ENCODE peak calls at places on chromosome 2, in nine cellular contexts. U is left ventricle myocardium inferior, V is breast epithelium, L is upper lobe of right lung, M is pancreas, Z is tibial nerve, W is colonic mucosa, F is DND-41, Y is A549. J is an unnamed sample.

GRCh38 chr2:65390134-65390533 is 42.3 kb downstream of the SPRED2 start:
- DNase-seq in U (no peak), V (no peak), L (no peak), M (no peak), Z (no peak), W (peak; percentile 73), F (no peak), Y (no peak), J (no peak)

GRCh38 chr2:112710956-112711355 is 9.9 kb upstream of the NT5DC4 start:
- DNase-seq in U (no peak), V (no peak), L (no peak), M (no peak), Z (no peak), W (no peak), F (no peak), Y (no peak), J (no peak)

GRCh38 chr2:141778315-141778835 is 352.4 kb downstream of the LRP1B start:
- DNase-seq in U (no peak), V (no peak), L (no peak), M (no peak), Z (no peak), W (no peak), F (peak; percentile 12), Y (no peak), J (no peak)

GRCh38 chr2:190468814-190469569 is 60.8 kb downstream of the MFSD6 start:
- DNase-seq in U (peak; percentile 74), V (peak; percentile 76), L (no peak), M (peak; percentile 66), Z (peak; percentile 88), W (peak; percentile 89), F (peak; percentile 32), Y (peak; percentile 86), J (no peak)

GRCh38 chr2:144324446-144325045 is 195.4 kb downstream of the ZEB2 start:
- DNase-seq in U (no peak), V (no peak), L (no peak), M (no peak), Z (no peak), W (no peak), F (no peak), Y (no peak), J (no peak)

GRCh38 chr2:224469374-224469964 is 67.6 kb upstream of the FAM124B start:
- DNase-seq in U (no peak), V (no peak), L (no peak), M (no peak), Z (no peak), W (no peak), F (no peak), Y (no peak), J (no peak)

GRCh38 chr2:201680743-201681142 is 17.7 kb downstream of the MPP4 start:
- DNase-seq in U (no peak), V (no peak), L (no peak), M (peak; percentile 14), Z (no peak), W (peak; percentile 22), F (peak; percentile 9), Y (peak; percentile 48), J (peak; percentile 56)

GRCh38 chr2:97735161-97735561 is 21.8 kb downstream of the ZAP70 start:
- DNase-seq in U (peak; percentile 7), V (no peak), L (peak; percentile 52), M (no peak), Z (no peak), W (no peak), F (no peak), Y (no peak), J (no peak)

GRCh38 chr2:232455426-232456255 is at the start of gene ALPI:
- DNase-seq in U (no peak), V (no peak), L (peak; percentile 55), M (no peak), Z (no peak), W (peak; percentile 91), F (no peak), Y (no peak), J (peak; percentile 70)

GRCh38 chr2:131105950-131106801 is 1.0 kb downstream of the PLEKHB2 start:
- DNase-seq in U (no peak), V (peak; percentile 57), L (peak; percentile 69), M (peak; percentile 47), Z (peak; percentile 41), W (peak; percentile 72), F (peak; percentile 13), Y (peak; percentile 52), J (peak; percentile 45)

GRCh38 chr2:38514603-38515154 is 88.0 kb downstream of the HNRNPLL start:
- DNase-seq in U (no peak), V (no peak), L (no peak), M (no peak), Z (no peak), W (no peak), F (no peak), Y (no peak), J (no peak)

GRCh38 chr2:228613133-228613532 is 431.6 kb upstream of the SPHKAP start:
- DNase-seq in U (no peak), V (no peak), L (no peak), M (no peak), Z (no peak), W (no peak), F (no peak), Y (peak; percentile 5), J (no peak)

GRCh38 chr2:64106481-64106880 is 37.7 kb downstream of the PELI1 start:
- DNase-seq in U (no peak), V (no peak), L (no peak), M (no peak), Z (no peak), W (no peak), F (no peak), Y (no peak), J (peak; percentile 45)

GRCh38 chr2:129233751-129234406 is 745.6 kb upstream of the RAB6C start:
- DNase-seq in U (no peak), V (no peak), L (no peak), M (peak; percentile 13), Z (peak; percentile 24), W (no peak), F (no peak), Y (peak; percentile 10), J (peak; percentile 13)

GRCh38 chr2:165239230-165239629 is at the start of gene SCN2A:
- DNase-seq in U (no peak), V (no peak), L (no peak), M (no peak), Z (peak; percentile 60), W (no peak), F (peak; percentile 10), Y (peak; percentile 68), J (peak; percentile 54)

GRCh38 chr2:47525167-47525566 is 122.2 kb downstream of the MSH2 start:
- DNase-seq in U (no peak), V (no peak), L (no peak), M (no peak), Z (no peak), W (no peak), F (no peak), Y (no peak), J (no peak)

GRCh38 chr2:241636983-241637232 is at the start of gene THAP4:
- DNase-seq in U (peak; percentile 72), V (no peak), L (peak; percentile 90), M (peak; percentile 77), Z (no peak), W (peak; percentile 44), F (no peak), Y (no peak), J (no peak)

GRCh38 chr2:62456721-62457539 is 49.1 kb downstream of the TMEM17 start:
- DNase-seq in U (peak; percentile 66), V (peak; percentile 67), L (peak; percentile 87), M (peak; percentile 84), Z (peak; percentile 73), W (peak; percentile 76), F (peak; percentile 78), Y (peak; percentile 79), J (peak; percentile 82)

DNA sequence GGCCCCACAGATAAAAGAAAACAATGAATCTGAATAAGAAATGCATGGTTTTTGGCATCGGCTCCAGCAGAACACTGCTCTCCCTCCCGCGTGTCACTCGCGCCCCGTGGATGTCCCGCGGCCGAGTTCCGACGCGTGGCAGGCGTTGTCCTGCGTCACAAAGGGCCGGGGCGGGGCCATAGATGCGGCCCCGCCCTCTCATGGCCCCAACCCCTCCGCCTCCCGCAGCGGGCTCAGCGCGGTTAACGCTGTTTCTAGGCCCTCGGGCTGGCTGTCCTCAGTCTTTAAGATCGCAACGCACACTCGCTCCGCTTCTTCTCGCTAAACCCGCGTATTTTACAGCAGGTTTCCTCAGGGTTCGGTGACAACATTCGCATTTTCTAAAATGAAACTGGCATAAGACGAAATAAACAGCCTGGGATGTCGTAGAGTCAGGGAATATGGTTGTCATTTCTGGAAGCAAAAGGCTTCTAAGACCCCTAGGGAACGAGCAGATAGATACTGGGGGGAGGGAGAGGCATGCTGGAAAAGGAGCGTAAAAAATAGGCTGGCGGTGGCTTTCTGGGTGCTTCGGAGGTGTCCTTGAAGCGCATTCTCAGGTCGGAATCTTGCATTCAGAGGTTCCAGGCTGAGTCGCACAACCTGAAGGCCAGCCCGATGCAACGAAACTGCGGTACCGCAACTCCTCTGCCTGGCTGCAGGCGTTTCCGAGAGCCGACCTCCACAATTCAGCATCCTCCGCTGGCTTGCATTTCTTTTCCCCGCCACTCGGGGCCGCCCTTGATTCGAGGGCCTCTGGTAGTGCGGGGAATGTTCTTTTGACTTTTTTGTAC is at the start of gene FKBP7:
- DNase-seq in U (peak; percentile 89), V (peak; percentile 83), L (peak; percentile 93), M (peak; percentile 75), Z (peak; percentile 85), W (peak; percentile 90), F (peak; percentile 84), Y (peak; percentile 84), J (peak; percentile 84)
- TF ChIP-seq CTCF in U (peak; percentile 74), V (peak; percentile 31), L (peak; percentile 80), M (peak; percentile 62), Z (peak; percentile 61), W (peak; percentile 67), F (peak; percentile 89), Y (peak; percentile 58), J (peak; percentile 74)

GRCh38 chr2:8398040-8398668 is 283.7 kb upstream of the ID2 start:
- DNase-seq in U (no peak), V (no peak), L (no peak), M (no peak), Z (no peak), W (no peak), F (no peak), Y (no peak), J (no peak)
- H3K4me3 ChIP-seq in U (no peak overlapping the region), V (no peak overlapping the region), L (no peak overlapping the region), M (no peak overlapping the region), Z (no peak overlapping the region), W (no peak overlapping the region), F (no peak overlapping the region), Y (no peak overlapping the region), J (no peak overlapping the region)

GRCh38 chr2:55363636-55364035 is 56.0 kb downstream of the CCDC88A start:
- DNase-seq in U (no peak), V (no peak), L (no peak), M (no peak), Z (no peak), W (no peak), F (no peak), Y (no peak), J (no peak)
- H3K4me1 ChIP-seq in U (peaks cover 8% of the 10 kb centered on the region), V (no peaks in the 10 kb centered on the region), L (no peaks in the 10 kb centered on the region), M (no peaks in the 10 kb centered on the region), Z (peaks cover 28% of the 10 kb centered on the region), W (no peaks in the 10 kb centered on the region), F (no peaks in the 10 kb centered on the region), Y (peaks cover 16% of the 10 kb centered on the region), J (no peaks in the 10 kb centered on the region)

DNA sequence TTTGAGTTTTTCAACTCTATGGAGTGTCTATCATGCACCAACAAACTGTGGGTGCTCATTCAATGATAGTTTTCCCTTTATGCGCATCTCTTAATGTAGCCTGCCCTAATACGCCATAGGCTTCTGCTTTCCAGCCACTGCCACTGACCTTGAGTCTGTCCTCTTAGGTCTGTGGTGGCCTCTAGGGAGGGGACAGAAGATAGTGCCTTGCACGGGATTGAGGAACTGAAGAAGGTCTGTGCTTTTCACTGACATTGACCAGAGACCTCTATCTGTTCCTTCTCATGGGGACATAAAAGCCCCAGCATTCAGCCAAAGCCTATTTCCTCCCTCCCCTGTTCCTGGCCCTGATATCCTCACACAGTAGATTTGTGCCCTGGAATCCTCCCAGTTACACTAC is 2.3 kb downstream of the GCKR start:
- DNase-seq in U (no peak), V (no peak), L (no peak), M (no peak), Z (no peak), W (no peak), F (no peak), Y (no peak), J (no peak)
- TF ChIP-seq CTCF in U (no peak), V (no peak), L (no peak), M (no peak), Z (no peak), W (no peak), F (no peak), Y (no peak), J (no peak)

J was measured in Caco-2.